ENCODE peak calls at places on chromosome X, in eight cellular contexts. K is HTR-8/SVneo, B is NCI-H2029, O is mesothelial cell of epicardium, P is neural progenitor cell, G is cardiac muscle cell, V is ELR, F is anterior cingulate cortex. X is an unnamed sample.

GRCh38 chrX:119685225-119686066 is 7.5 kb downstream of the SEPTIN6 start:
- DNase-seq in K (no peak), B (no peak), O (no peak), P (no peak), G (no peak), V (no peak), F (no peak), X (no peak)

GRCh38 chrX:43970528-43970927 is 2.7 kb downstream of the NDP start:
- DNase-seq in K (peak), B (no peak), O (no peak), P (no peak), G (no peak), V (peak), F (no peak), X (peak)

GRCh38 chrX:16628954-16629595 is 20.9 kb upstream of the S100G start:
- DNase-seq in K (no peak), B (no peak), O (no peak), P (peak), G (no peak), V (no peak), F (no peak), X (no peak)

GRCh38 chrX:40081679-40082068 is 16.1 kb downstream of the BCOR start:
- DNase-seq in K (no peak), B (no peak), O (no peak), P (no peak), G (no peak), V (no peak), F (no peak), X (no peak)

GRCh38 chrX:154436597-154437397 is at the start of gene GDI1:
- DNase-seq in K (peak), B (peak), O (peak), P (peak), G (peak), V (peak), F (peak), X (peak)

GRCh38 chrX:111492085-111492484 is 19.4 kb upstream of the SERTM2 start:
- DNase-seq in K (no peak), B (no peak), O (no peak), P (no peak), G (no peak), V (no peak), F (no peak), X (no peak)

GRCh38 chrX:150546711-150547153 is 21.7 kb upstream of the MTM1 start:
- DNase-seq in K (no peak), B (peak), O (no peak), P (no peak), G (no peak), V (no peak), F (no peak), X (no peak)

GRCh38 chrX:110168585-110168984 is 149.3 kb downstream of the AMMECR1 start:
- DNase-seq in K (no peak), B (no peak), O (no peak), P (no peak), G (peak), V (peak), F (no peak), X (no peak)

GRCh38 chrX:71910526-71911022 is at the start of gene NHSL2:
- DNase-seq in K (peak), B (no peak), O (no peak), P (peak), G (peak), V (peak), F (no peak), X (no peak)

GRCh38 chrX:131747173-131747572 is 203.3 kb downstream of the OR13H1 start:
- DNase-seq in K (no peak), B (no peak), O (no peak), P (no peak), G (no peak), V (peak), F (no peak), X (peak)

GRCh38 chrX:15750611-15751159 is 12.6 kb downstream of the CA5B start:
- DNase-seq in K (no peak), B (no peak), O (no peak), P (no peak), G (no peak), V (peak), F (no peak), X (no peak)

GRCh38 chrX:109345866-109346265 is 136.0 kb downstream of the GUCY2F start:
- DNase-seq in K (no peak), B (no peak), O (no peak), P (no peak), G (peak), V (no peak), F (no peak), X (no peak)

GRCh38 chrX:140354431-140355120 is 150.3 kb downstream of the SOX3 start:
- DNase-seq in K (no peak), B (no peak), O (no peak), P (no peak), G (no peak), V (no peak), F (no peak), X (no peak)

GRCh38 chrX:81003491-81004185 is 194.0 kb upstream of the BRWD3 start:
- DNase-seq in K (no peak), B (no peak), O (no peak), P (no peak), G (no peak), V (no peak), F (no peak), X (no peak)

GRCh38 chrX:114500622-114501021 is 83.3 kb upstream of the HTR2C start:
- DNase-seq in K (no peak), B (no peak), O (no peak), P (no peak), G (no peak), V (no peak), F (no peak), X (no peak)

GRCh38 chrX:36445576-36445975 is 526.0 kb downstream of the CFAP47 start:
- DNase-seq in K (no peak), B (no peak), O (no peak), P (no peak), G (no peak), V (no peak), F (peak), X (no peak)

GRCh38 chrX:153509592-153509991 is 7.8 kb upstream of the ATP2B3 start:
- DNase-seq in K (no peak), B (no peak), O (no peak), P (no peak), G (no peak), V (no peak), F (no peak), X (no peak)

GRCh38 chrX:104988038-104988437 is 232.5 kb downstream of the TEX13A start:
- DNase-seq in K (no peak), B (no peak), O (no peak), P (no peak), G (no peak), V (no peak), F (no peak), X (no peak)

GRCh38 chrX:125646195-125646594 is 326.5 kb downstream of the TEX13C start:
- DNase-seq in K (no peak), B (no peak), O (no peak), P (no peak), G (no peak), V (no peak), F (no peak), X (no peak)